ENCODE peak calls at places on chromosomes 6 and 20, in nine cellular contexts. A, R, V, C, S, Q, B, G and W are unnamed samples.

GRCh38 chr20:2914160-2914559 is 40.9 kb downstream of the PTPRA start:
- DNase-seq in A (no peak), R (peak; percentile 2), V (peak; percentile 11), C (peak; percentile 11), S (no peak), Q (no peak), B (no peak), G (no peak), W (peak; percentile 6)

GRCh38 chr6:44226368-44227137 is 3.2 kb downstream of the SLC29A1 start:
- DNase-seq in A (no peak), R (no peak), V (no peak), C (no peak), S (no peak), Q (no peak), B (peak; percentile 65), G (no peak), W (no peak)

GRCh38 chr6:51854876-51855275 is 232.5 kb downstream of the PKHD1 start:
- DNase-seq in A (no peak), R (no peak), V (no peak), C (no peak), S (no peak), Q (no peak), B (no peak), G (no peak), W (no peak)

GRCh38 chr6:125477849-125478248 is 176.1 kb upstream of the HDDC2 start:
- DNase-seq in A (no peak), R (no peak), V (no peak), C (no peak), S (no peak), Q (no peak), B (no peak), G (no peak), W (no peak)

GRCh38 chr6:155887431-155887830 is 431.8 kb upstream of the NOX3 start:
- DNase-seq in A (no peak), R (no peak), V (no peak), C (no peak), S (no peak), Q (no peak), B (no peak), G (no peak), W (no peak)

GRCh38 chr20:57335392-57335791 is 5.8 kb downstream of the SPO11 start:
- DNase-seq in A (no peak), R (no peak), V (peak; percentile 30), C (no peak), S (no peak), Q (no peak), B (no peak), G (no peak), W (no peak)

GRCh38 chr20:57464642-57465211 is 60.2 kb downstream of the CTCFL start:
- DNase-seq in A (no peak), R (peak; percentile 53), V (peak; percentile 40), C (peak; percentile 19), S (peak; percentile 30), Q (no peak), B (peak; percentile 36), G (no peak), W (no peak)

GRCh38 chr6:29236060-29236459 is 65.4 kb downstream of the OR2J2 start:
- DNase-seq in A (no peak), R (no peak), V (no peak), C (no peak), S (no peak), Q (no peak), B (no peak), G (no peak), W (no peak)

GRCh38 chr6:36277946-36278465 is 8.1 kb downstream of the PNPLA1 start:
- DNase-seq in A (no peak), R (no peak), V (no peak), C (no peak), S (no peak), Q (no peak), B (no peak), G (no peak), W (no peak)

GRCh38 chr6:99189823-99190721 is 159.4 kb downstream of the FAXC start:
- DNase-seq in A (no peak), R (no peak), V (no peak), C (no peak), S (no peak), Q (no peak), B (no peak), G (no peak), W (no peak)

GRCh38 chr6:129440691-129441090 is 269.3 kb downstream of the ARHGAP18 start:
- DNase-seq in A (peak; percentile 29), R (no peak), V (peak; percentile 57), C (peak; percentile 18), S (peak; percentile 13), Q (no peak), B (peak; percentile 40), G (no peak), W (no peak)

GRCh38 chr6:108518714-108519576 is 41.8 kb upstream of the FOXO3 start:
- DNase-seq in A (peak; percentile 52), R (peak; percentile 28), V (peak; percentile 37), C (peak; percentile 37), S (peak; percentile 31), Q (no peak), B (no peak), G (peak; percentile 36), W (no peak)

GRCh38 chr6:32972353-32973143 is 4.2 kb downstream of the BRD2 start:
- DNase-seq in A (no peak), R (no peak), V (no peak), C (peak; percentile 27), S (no peak), Q (peak; percentile 59), B (peak; percentile 48), G (peak; percentile 65), W (no peak)

GRCh38 chr6:163490826-163491577 is 76.5 kb downstream of the QKI start:
- DNase-seq in A (peak; percentile 37), R (peak; percentile 48), V (no peak), C (peak; percentile 38), S (no peak), Q (no peak), B (peak; percentile 81), G (peak; percentile 23), W (no peak)

GRCh38 chr20:11869641-11870040 is 48.1 kb upstream of the BTBD3 start:
- DNase-seq in A (no peak), R (no peak), V (no peak), C (no peak), S (no peak), Q (no peak), B (no peak), G (no peak), W (no peak)

GRCh38 chr20:41249371-41249770 is 68.2 kb downstream of the ZHX3 start:
- DNase-seq in A (peak; percentile 89), R (no peak), V (peak; percentile 80), C (peak; percentile 86), S (peak; percentile 86), Q (no peak), B (peak; percentile 82), G (no peak), W (no peak)

GRCh38 chr6:12163744-12164507 is 126.2 kb upstream of the EDN1 start:
- DNase-seq in A (no peak), R (no peak), V (no peak), C (no peak), S (peak; percentile 44), Q (no peak), B (no peak), G (no peak), W (no peak)

GRCh38 chr6:130575971-130576370 is 210.2 kb downstream of the TMEM200A start:
- DNase-seq in A (no peak), R (no peak), V (no peak), C (no peak), S (no peak), Q (peak; percentile 74), B (no peak), G (peak; percentile 84), W (no peak)

GRCh38 chr6:26054937-26055669 is 32.1 kb upstream of the HFE start:
- DNase-seq in A (peak; percentile 88), R (peak; percentile 90), V (peak; percentile 93), C (peak; percentile 98), S (peak; percentile 98), Q (peak; percentile 91), B (peak; percentile 88), G (peak; percentile 93), W (peak; percentile 91)